ENCODE peak calls at places on chromosomes 11 and 22, in eight cellular contexts. One of them, this sample, is unnamed.

GRCh38 chr11:119764108-119764874 is 35.3 kb upstream of the NECTIN1 start:
- DNase-seq in A549: no peak
- DNase-seq in transverse colon: no peak
- DNase-seq in HCT116: no peak
- DNase-seq in IMR-90: peak
- DNase-seq in body of pancreas: peak
- DNase-seq in prostate gland: no peak
- DNase-seq in tibial nerve: no peak
- DNase-seq in this sample: peak

GRCh38 chr11:34346551-34346950 is 11.3 kb downstream of the ABTB2 start:
- DNase-seq in A549: peak
- DNase-seq in transverse colon: no peak
- DNase-seq in HCT116: no peak
- DNase-seq in IMR-90: no peak
- DNase-seq in body of pancreas: no peak
- DNase-seq in prostate gland: no peak
- DNase-seq in tibial nerve: no peak
- DNase-seq in this sample: peak

GRCh38 chr22:37162221-37163095 is 12.7 kb upstream of the IL2RB start:
- DNase-seq in A549: no peak
- DNase-seq in transverse colon: peak
- DNase-seq in HCT116: no peak
- DNase-seq in IMR-90: no peak
- DNase-seq in body of pancreas: no peak
- DNase-seq in prostate gland: no peak
- DNase-seq in tibial nerve: no peak
- DNase-seq in this sample: no peak

GRCh38 chr11:107591446-107592236 is 694 bp downstream of the ELMOD1 start:
- DNase-seq in A549: no peak
- DNase-seq in transverse colon: no peak
- DNase-seq in HCT116: no peak
- DNase-seq in IMR-90: no peak
- DNase-seq in body of pancreas: no peak
- DNase-seq in prostate gland: no peak
- DNase-seq in tibial nerve: no peak
- DNase-seq in this sample: no peak

GRCh38 chr11:20110908-20111669 is 49.2 kb downstream of the DBX1 start:
- DNase-seq in A549: peak
- DNase-seq in transverse colon: peak
- DNase-seq in HCT116: peak
- DNase-seq in IMR-90: peak
- DNase-seq in body of pancreas: peak
- DNase-seq in prostate gland: peak
- DNase-seq in tibial nerve: no peak
- DNase-seq in this sample: peak

GRCh38 chr22:35154937-35155387 is 89.0 kb downstream of the ISX start:
- DNase-seq in A549: peak
- DNase-seq in transverse colon: peak
- DNase-seq in HCT116: peak
- DNase-seq in IMR-90: peak
- DNase-seq in body of pancreas: peak
- DNase-seq in prostate gland: peak
- DNase-seq in tibial nerve: peak
- DNase-seq in this sample: peak

GRCh38 chr11:69943066-69943465 is 123.8 kb upstream of the FGF3 start:
- DNase-seq in A549: peak
- DNase-seq in transverse colon: no peak
- DNase-seq in HCT116: peak
- DNase-seq in IMR-90: no peak
- DNase-seq in body of pancreas: no peak
- DNase-seq in prostate gland: no peak
- DNase-seq in tibial nerve: no peak
- DNase-seq in this sample: no peak

GRCh38 chr11:101269990-101270660 is 140.5 kb upstream of the PGR start:
- DNase-seq in A549: no peak
- DNase-seq in transverse colon: no peak
- DNase-seq in HCT116: no peak
- DNase-seq in IMR-90: no peak
- DNase-seq in body of pancreas: no peak
- DNase-seq in prostate gland: no peak
- DNase-seq in tibial nerve: no peak
- DNase-seq in this sample: no peak

GRCh38 chr11:36228689-36229088 is 60.5 kb downstream of the COMMD9 start:
- DNase-seq in A549: no peak
- DNase-seq in transverse colon: no peak
- DNase-seq in HCT116: no peak
- DNase-seq in IMR-90: no peak
- DNase-seq in body of pancreas: no peak
- DNase-seq in prostate gland: no peak
- DNase-seq in tibial nerve: no peak
- DNase-seq in this sample: no peak

GRCh38 chr22:49992921-49993648 is 19.5 kb downstream of the IL17REL start:
- DNase-seq in A549: peak
- DNase-seq in transverse colon: peak
- DNase-seq in HCT116: no peak
- DNase-seq in IMR-90: peak
- DNase-seq in body of pancreas: peak
- DNase-seq in prostate gland: peak
- DNase-seq in tibial nerve: no peak
- DNase-seq in this sample: peak

GRCh38 chr11:15111215-15111614 is 3.5 kb upstream of the INSC start:
- DNase-seq in A549: no peak
- DNase-seq in transverse colon: no peak
- DNase-seq in HCT116: no peak
- DNase-seq in IMR-90: no peak
- DNase-seq in body of pancreas: no peak
- DNase-seq in prostate gland: no peak
- DNase-seq in tibial nerve: no peak
- DNase-seq in this sample: no peak

GRCh38 chr11:19913236-19913892 is 200.7 kb downstream of the NAV2 start:
- DNase-seq in A549: no peak
- DNase-seq in transverse colon: no peak
- DNase-seq in HCT116: no peak
- DNase-seq in IMR-90: no peak
- DNase-seq in body of pancreas: peak
- DNase-seq in prostate gland: no peak
- DNase-seq in tibial nerve: no peak
- DNase-seq in this sample: peak

GRCh38 chr22:49933236-49933921 is 14.9 kb downstream of the CRELD2 start:
- DNase-seq in A549: no peak
- DNase-seq in transverse colon: peak
- DNase-seq in HCT116: no peak
- DNase-seq in IMR-90: no peak
- DNase-seq in body of pancreas: peak
- DNase-seq in prostate gland: no peak
- DNase-seq in tibial nerve: peak
- DNase-seq in this sample: peak

GRCh38 chr11:102196816-102197215 is 86.6 kb downstream of the YAP1 start:
- DNase-seq in A549: no peak
- DNase-seq in transverse colon: no peak
- DNase-seq in HCT116: no peak
- DNase-seq in IMR-90: peak
- DNase-seq in body of pancreas: no peak
- DNase-seq in prostate gland: no peak
- DNase-seq in tibial nerve: no peak
- DNase-seq in this sample: no peak

GRCh38 chr22:38397189-38398097 is 57.6 kb downstream of the KCNJ4 start:
- DNase-seq in A549: peak
- DNase-seq in transverse colon: peak
- DNase-seq in HCT116: no peak
- DNase-seq in IMR-90: no peak
- DNase-seq in body of pancreas: peak
- DNase-seq in prostate gland: no peak
- DNase-seq in tibial nerve: peak
- DNase-seq in this sample: no peak

GRCh38 chr11:69076129-69076791 is 27.5 kb downstream of the TPCN2 start:
- DNase-seq in A549: no peak
- DNase-seq in transverse colon: no peak
- DNase-seq in HCT116: no peak
- DNase-seq in IMR-90: peak
- DNase-seq in body of pancreas: no peak
- DNase-seq in prostate gland: no peak
- DNase-seq in tibial nerve: no peak
- DNase-seq in this sample: no peak

GRCh38 chr11:68942090-68942620 is 38.5 kb downstream of the IGHMBP2 start:
- DNase-seq in A549: no peak
- DNase-seq in transverse colon: no peak
- DNase-seq in HCT116: no peak
- DNase-seq in IMR-90: no peak
- DNase-seq in body of pancreas: no peak
- DNase-seq in prostate gland: no peak
- DNase-seq in tibial nerve: no peak
- DNase-seq in this sample: no peak

GRCh38 chr11:19370100-19370861 is 129.5 kb upstream of the E2F8 start:
- DNase-seq in A549: no peak
- DNase-seq in transverse colon: no peak
- DNase-seq in HCT116: no peak
- DNase-seq in IMR-90: peak
- DNase-seq in body of pancreas: peak
- DNase-seq in prostate gland: no peak
- DNase-seq in tibial nerve: peak
- DNase-seq in this sample: peak

GRCh38 chr11:29019960-29020683 is 911.9 kb downstream of the METTL15 start:
- DNase-seq in A549: peak
- DNase-seq in transverse colon: no peak
- DNase-seq in HCT116: peak
- DNase-seq in IMR-90: peak
- DNase-seq in body of pancreas: peak
- DNase-seq in prostate gland: no peak
- DNase-seq in tibial nerve: no peak
- DNase-seq in this sample: no peak

DNA sequence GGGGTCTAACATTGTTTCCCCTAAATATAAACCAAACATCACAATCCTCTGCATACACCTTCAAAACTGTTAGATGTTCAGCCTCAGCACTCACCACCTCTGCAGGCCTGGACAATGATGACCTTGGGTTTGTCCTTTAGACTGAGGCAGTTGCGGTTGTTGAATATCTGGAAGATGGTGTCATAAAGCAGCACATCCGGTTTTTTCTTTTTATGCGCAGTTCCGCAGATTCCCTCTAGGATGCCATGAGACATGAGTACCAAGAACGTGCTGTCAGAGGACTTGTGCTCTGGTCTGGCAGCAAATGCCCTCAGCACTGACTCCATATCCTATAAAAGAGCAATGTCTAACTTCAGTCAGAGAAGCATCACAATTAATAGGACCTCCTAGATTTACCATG is 22.8 kb downstream of the CASP5 start:
- DNase-seq in A549: peak
- DNase-seq in transverse colon: no peak
- DNase-seq in HCT116: peak
- DNase-seq in IMR-90: no peak
- DNase-seq in body of pancreas: no peak
- DNase-seq in prostate gland: no peak
- DNase-seq in tibial nerve: no peak
- DNase-seq in this sample: no peak
- TF ChIP-seq CTCF in A549: no peak
- TF ChIP-seq CTCF in transverse colon: no peak
- TF ChIP-seq CTCF in HCT116: peak
- TF ChIP-seq CTCF in IMR-90: no peak
- TF ChIP-seq CTCF in body of pancreas: no peak
- TF ChIP-seq CTCF in prostate gland: no peak
- TF ChIP-seq CTCF in tibial nerve: no peak
- TF ChIP-seq CTCF in this sample: no peak

DNA sequence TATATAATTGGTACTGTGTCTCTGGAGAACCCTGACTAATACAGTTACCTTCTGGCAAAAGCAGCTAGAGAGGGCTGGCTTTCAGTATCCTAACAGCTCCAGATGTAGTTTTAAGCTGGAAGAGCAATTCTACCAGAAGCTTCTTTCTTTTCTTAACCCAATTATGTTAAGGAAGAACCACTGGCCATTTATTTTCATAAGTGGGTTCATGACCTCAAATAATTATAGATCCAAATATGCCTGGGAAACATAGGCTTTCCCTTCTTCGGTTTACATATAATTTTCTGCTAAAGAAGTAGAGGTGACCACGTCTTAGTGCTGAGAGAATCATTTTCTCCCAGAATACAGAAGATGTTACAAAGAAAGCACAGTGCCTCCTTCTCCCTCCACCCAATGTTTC is 181.9 kb downstream of the KIF18A start:
- DNase-seq in A549: no peak
- DNase-seq in transverse colon: no peak
- DNase-seq in HCT116: no peak
- DNase-seq in IMR-90: no peak
- DNase-seq in body of pancreas: no peak
- DNase-seq in prostate gland: no peak
- DNase-seq in tibial nerve: no peak
- DNase-seq in this sample: no peak
- H3K27ac ChIP-seq in A549: no peak
- H3K27ac ChIP-seq in transverse colon: no peak
- H3K27ac ChIP-seq in HCT116: peak
- H3K27ac ChIP-seq in IMR-90: peak
- H3K27ac ChIP-seq in body of pancreas: no peak
- H3K27ac ChIP-seq in prostate gland: no peak
- H3K27ac ChIP-seq in tibial nerve: no peak
- H3K27ac ChIP-seq in this sample: no peak

GRCh38 chr11:43880640-43881159 is at the start of gene ALKBH3:
- DNase-seq in A549: peak
- DNase-seq in transverse colon: peak
- DNase-seq in HCT116: peak
- DNase-seq in IMR-90: peak
- DNase-seq in body of pancreas: peak
- DNase-seq in prostate gland: peak
- DNase-seq in tibial nerve: peak
- DNase-seq in this sample: peak
- TF ChIP-seq POLR2A in A549: peak
- TF ChIP-seq POLR2A in transverse colon: peak
- TF ChIP-seq POLR2A in HCT116: peak
- TF ChIP-seq POLR2A in IMR-90: no peak
- TF ChIP-seq POLR2A in body of pancreas: peak
- TF ChIP-seq POLR2A in prostate gland: no peak
- TF ChIP-seq POLR2A in tibial nerve: no peak
- TF ChIP-seq POLR2A in this sample: peak

DNA sequence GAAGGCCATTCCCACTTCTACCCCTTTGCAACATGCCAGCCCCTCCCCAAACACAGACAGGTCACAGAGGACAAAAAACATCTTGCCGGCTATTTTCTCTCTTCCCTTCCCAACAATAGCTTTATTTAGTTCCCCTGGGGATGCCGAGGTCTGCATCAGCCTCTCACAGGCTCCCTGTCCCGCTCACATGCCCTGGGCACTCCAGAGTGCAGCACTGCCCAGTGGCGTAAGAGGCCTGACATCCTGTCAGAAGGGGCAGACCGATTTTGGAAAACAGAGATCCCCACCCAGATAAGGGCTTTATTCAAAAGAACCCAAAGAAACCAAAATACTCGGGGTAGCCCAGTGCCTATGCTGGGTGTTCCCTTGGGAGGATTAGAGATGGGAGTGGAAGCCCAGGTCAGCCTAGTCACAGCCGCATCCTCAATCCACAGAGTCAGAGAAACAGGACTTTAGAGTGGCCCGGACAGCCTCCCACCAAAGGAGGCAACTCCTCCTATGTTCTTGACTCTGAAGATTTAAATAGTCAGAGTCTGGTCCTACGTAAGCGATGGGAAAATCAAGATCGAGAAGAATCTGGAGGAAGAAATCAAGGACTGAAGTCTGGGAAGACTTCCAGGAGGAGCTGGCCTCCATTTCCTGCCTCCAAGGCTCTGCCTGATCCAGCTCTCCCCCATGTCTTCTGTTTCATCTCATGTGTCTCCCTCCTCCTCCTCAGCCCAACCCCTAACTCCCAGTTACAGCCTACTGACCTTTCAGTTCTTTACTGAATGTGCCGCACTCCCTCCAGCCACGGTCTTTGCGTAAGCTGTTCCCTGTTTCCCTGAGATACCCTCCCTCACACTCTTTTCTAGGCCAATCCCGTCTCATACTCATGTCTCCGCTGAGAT is 129.3 kb downstream of the FBXO7 start:
- DNase-seq in A549: no peak
- DNase-seq in transverse colon: no peak
- DNase-seq in HCT116: no peak
- DNase-seq in IMR-90: no peak
- DNase-seq in body of pancreas: no peak
- DNase-seq in prostate gland: no peak
- DNase-seq in tibial nerve: no peak
- DNase-seq in this sample: no peak
- TF ChIP-seq CTCF in A549: no peak
- TF ChIP-seq CTCF in transverse colon: no peak
- TF ChIP-seq CTCF in HCT116: no peak
- TF ChIP-seq CTCF in IMR-90: no peak
- TF ChIP-seq CTCF in body of pancreas: no peak
- TF ChIP-seq CTCF in prostate gland: no peak
- TF ChIP-seq CTCF in tibial nerve: no peak
- TF ChIP-seq CTCF in this sample: no peak